ENCODE peak calls at places on chromosome 17, in nine cellular contexts. K is left lung; C is GM12865; Y is HFFc6; W is dorsolateral prefrontal cortex; V is CD4-positive, alpha-beta T cell; H is brain microvascular endothelial cell; E is AG04449; P is cardiac muscle cell. L is an unnamed sample.

GRCh38 chr17:38982858-38983746 is 15.9 kb upstream of the FBXO47 start:
- DNase-seq in P (peak), K (no peak), W (no peak), C (peak), V (no peak), E (no peak), Y (peak), H (peak), L (peak)

GRCh38 chr17:49157784-49158183 is 25.2 kb downstream of the B4GALNT2 start:
- DNase-seq in E (no peak), P (no peak), Y (no peak), K (no peak), W (no peak), C (no peak), H (peak), V (no peak), L (no peak)

GRCh38 chr17:81667754-81668153 is 1.2 kb downstream of the CCDC137 start:
- DNase-seq in C (no peak), H (no peak), W (no peak), E (no peak), K (no peak), P (no peak), Y (no peak), V (no peak), L (no peak)

GRCh38 chr17:52134641-52135040 is 23.9 kb downstream of the CA10 start:
- DNase-seq in P (no peak), W (no peak), C (no peak), K (no peak), Y (no peak), H (no peak), E (no peak), V (no peak), L (no peak)

GRCh38 chr17:79023886-79024771 is at the start of gene C1QTNF1:
- DNase-seq in H (no peak), W (no peak), C (peak), V (peak), P (peak), Y (no peak), E (no peak), K (peak), L (no peak)

GRCh38 chr17:78173025-78173715 is 4.8 kb downstream of the SYNGR2 start:
- DNase-seq in H (no peak), P (peak), K (no peak), W (no peak), Y (no peak), V (no peak), E (no peak), C (peak), L (no peak)

GRCh38 chr17:83085526-83086196 is 6.3 kb downstream of the METRNL start:
- DNase-seq in Y (no peak), W (no peak), P (no peak), V (no peak), H (no peak), E (no peak), C (no peak), K (no peak), L (no peak)

GRCh38 chr17:59361916-59362810 is 30.7 kb downstream of the YPEL2 start:
- DNase-seq in Y (peak), C (peak), W (no peak), E (peak), K (no peak), P (no peak), V (peak), H (peak), L (peak)

GRCh38 chr17:73803867-73804539 is 159.8 kb upstream of the SDK2 start:
- DNase-seq in P (no peak), E (no peak), W (no peak), H (no peak), C (no peak), Y (no peak), K (no peak), V (no peak), L (no peak)

GRCh38 chr17:13419676-13420075 is 182.1 kb downstream of the HS3ST3A1 start:
- DNase-seq in E (no peak), P (no peak), V (no peak), Y (no peak), C (no peak), H (no peak), K (no peak), W (no peak), L (no peak)

GRCh38 chr17:10797848-10798328 is 6.0 kb downstream of the TMEM238L start:
- DNase-seq in Y (no peak), C (no peak), E (no peak), K (no peak), V (no peak), P (no peak), W (no peak), H (no peak), L (no peak)

GRCh38 chr17:44362964-44363612 is 565 bp downstream of the FAM171A2 start:
- DNase-seq in C (no peak), V (no peak), P (peak), W (no peak), Y (no peak), E (no peak), K (no peak), H (no peak), L (no peak)

GRCh38 chr17:68318103-68318991 is 27.1 kb downstream of the ARSG start:
- DNase-seq in H (peak), C (peak), V (no peak), W (no peak), P (no peak), Y (peak), E (no peak), K (no peak), L (no peak)

GRCh38 chr17:67027031-67027628 is 17.2 kb upstream of the CACNG1 start:
- DNase-seq in C (no peak), W (no peak), E (no peak), Y (peak), H (no peak), K (no peak), V (no peak), P (no peak), L (no peak)

GRCh38 chr17:13000561-13000960 is 17.3 kb downstream of the ELAC2 start:
- DNase-seq in P (no peak), W (no peak), V (no peak), K (no peak), E (no peak), Y (no peak), C (no peak), H (no peak), L (no peak)

GRCh38 chr17:80453980-80454556 is 22.3 kb downstream of the NPTX1 start:
- DNase-seq in E (no peak), C (no peak), P (no peak), H (no peak), Y (no peak), W (no peak), K (peak), V (no peak), L (no peak)

GRCh38 chr17:73639926-73640325 is 4.3 kb downstream of the SDK2 start:
- DNase-seq in V (no peak), W (no peak), P (no peak), Y (no peak), C (no peak), K (no peak), H (no peak), E (no peak), L (no peak)

GRCh38 chr17:49696233-49696761 is 11.5 kb downstream of the SLC35B1 start:
- DNase-seq in W (no peak), H (no peak), Y (no peak), V (no peak), K (no peak), C (peak), E (no peak), P (no peak), L (no peak)

GRCh38 chr17:64281962-64282752 is 19.1 kb upstream of the TEX2 start:
- DNase-seq in W (no peak), K (no peak), Y (peak), P (peak), V (peak), H (peak), C (peak), E (no peak), L (peak)

GRCh38 chr17:29291163-29291752 is 2.7 kb downstream of the NUFIP2 start:
- DNase-seq in C (peak), W (no peak), P (peak), V (no peak), K (no peak), E (peak), H (peak), Y (peak), L (peak)

GRCh38 chr17:70022175-70022574 is 52.9 kb upstream of the KCNJ16 start:
- DNase-seq in W (no peak), H (no peak), P (no peak), Y (peak), E (no peak), C (no peak), K (no peak), V (no peak), L (no peak)

GRCh38 chr17:50203086-50203485 is 1.7 kb upstream of the COL1A1 start:
- DNase-seq in C (no peak), K (no peak), E (no peak), P (no peak), Y (peak), V (no peak), W (no peak), H (no peak), L (peak)

GRCh38 chr17:65346166-65346565 is 209.0 kb downstream of the RGS9 start:
- DNase-seq in W (peak), V (no peak), E (no peak), H (peak), K (no peak), P (no peak), C (no peak), Y (no peak), L (no peak)

GRCh38 chr17:50542795-50543774 is 3.9 kb upstream of the SPATA20 start:
- DNase-seq in C (no peak), V (no peak), P (no peak), Y (no peak), E (no peak), H (no peak), W (no peak), K (peak), L (no peak)

GRCh38 chr17:41519501-41520224 is 973 bp upstream of the KRT15 start:
- DNase-seq in E (no peak), V (no peak), W (no peak), K (no peak), P (no peak), C (no peak), H (no peak), Y (no peak), L (no peak)

GRCh38 chr17:37089998-37090397 is 141.2 kb downstream of the AATF start:
- DNase-seq in H (no peak), P (no peak), W (no peak), C (peak), V (no peak), E (no peak), K (no peak), Y (no peak), L (no peak)

GRCh38 chr17:82658796-82659452 is 10.7 kb upstream of the WDR45B start:
- DNase-seq in C (no peak), Y (no peak), V (no peak), E (no peak), K (peak), P (no peak), H (no peak), W (no peak), L (no peak)

GRCh38 chr17:37802061-37802460 is 57.2 kb upstream of the HNF1B start:
- DNase-seq in E (no peak), W (no peak), V (no peak), Y (no peak), H (no peak), P (no peak), K (no peak), C (no peak), L (no peak)

GRCh38 chr17:48593840-48594411 is 347 bp upstream of the HOXB5 start:
- DNase-seq in W (no peak), Y (peak), C (peak), E (peak), H (peak), P (peak), V (peak), K (peak), L (peak)

GRCh38 chr17:72425133-72425795 is 304.4 kb downstream of the SOX9 start:
- DNase-seq in V (no peak), P (no peak), E (no peak), H (no peak), Y (no peak), C (peak), W (no peak), K (no peak), L (no peak)

GRCh38 chr17:59916446-59916845 is 23.5 kb downstream of the RPS6KB1 start:
- DNase-seq in P (no peak), V (no peak), Y (no peak), W (no peak), K (no peak), H (no peak), E (no peak), C (no peak), L (no peak)

GRCh38 chr17:75271955-75272847 is 1.2 kb upstream of the MIF4GD start:
- DNase-seq in Y (peak), H (no peak), P (no peak), E (no peak), C (peak), W (peak), K (no peak), V (no peak), L (no peak)

GRCh38 chr17:1899403-1900000 is 69.7 kb downstream of the RPA1 start:
- DNase-seq in H (no peak), V (no peak), P (no peak), K (no peak), Y (no peak), C (no peak), W (no peak), E (no peak), L (no peak)
- TF ChIP-seq CTCF in H (peak), V (no peak), P (peak), K (no peak), Y (peak), C (no peak), W (no peak), E (no peak), L (no peak)

GRCh38 chr17:18099516-18099915 is 9.0 kb upstream of the MYO15A start:
- DNase-seq in Y (no peak), H (no peak), W (no peak), K (no peak), E (no peak), V (no peak), P (no peak), C (no peak), L (no peak)

GRCh38 chr17:18094409-18094807 is 6.7 kb downstream of the DRG2 start:
- DNase-seq in H (no peak), E (no peak), Y (no peak), C (no peak), K (peak), W (no peak), P (no peak), V (no peak), L (no peak)

GRCh38 chr17:18087610-18088491 is at the start of gene DRG2:
- DNase-seq in P (peak), K (peak), E (peak), V (peak), Y (peak), W (peak), C (peak), H (peak), L (peak)

GRCh38 chr17:18089613-18090012 is 1.9 kb downstream of the DRG2 start:
- DNase-seq in E (no peak), V (no peak), Y (no peak), W (no peak), H (no peak), C (no peak), P (no peak), K (no peak), L (no peak)

GRCh38 chr17:18093616-18094408 is 6.1 kb downstream of the DRG2 start:
- DNase-seq in Y (peak), K (peak), C (no peak), W (peak), E (no peak), P (peak), V (no peak), H (peak), L (no peak)
- TF ChIP-seq CTCF in Y (peak), K (no peak), C (no peak), W (peak), E (peak), P (peak), V (no peak), H (peak), L (peak)

GRCh38 chr17:40402668-40403067 is 15.0 kb downstream of the TOP2A start:
- DNase-seq in C (no peak), V (no peak), Y (no peak), E (no peak), K (no peak), W (no peak), P (no peak), H (no peak), L (no peak)
- TF ChIP-seq CTCF in C (no peak), V (no peak), Y (peak), E (no peak), K (no peak), W (no peak), P (no peak), H (no peak), L (no peak)

DNA sequence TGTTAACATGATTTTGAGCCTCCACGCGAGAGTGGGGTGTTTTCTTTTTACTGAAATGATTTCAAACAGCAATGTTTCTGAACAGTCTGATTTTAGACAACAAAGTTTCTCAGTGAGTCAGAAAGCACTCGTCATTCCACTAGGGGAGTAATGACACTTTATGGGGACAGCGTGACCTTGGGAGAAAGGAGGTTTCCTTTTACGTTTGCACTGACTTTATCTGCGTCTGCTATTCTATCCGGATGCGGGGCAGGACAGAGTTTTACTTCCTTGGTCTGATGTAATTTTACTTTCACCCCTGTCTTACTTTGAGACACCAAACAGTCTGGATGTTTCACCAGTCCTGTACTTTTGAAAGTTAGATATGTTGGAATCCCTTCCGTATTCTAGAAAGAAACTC is 20.7 kb downstream of the SLC47A1 start:
- DNase-seq in H (peak), W (no peak), V (no peak), P (peak), Y (no peak), C (no peak), E (no peak), K (no peak), L (no peak)
- TF ChIP-seq CTCF in H (no peak), W (no peak), V (no peak), P (no peak), Y (no peak), C (no peak), E (no peak), K (no peak), L (no peak)

GRCh38 chr17:61398721-61399130 is 917 bp upstream of the TBX2 start:
- DNase-seq in H (no peak), P (no peak), C (no peak), E (no peak), Y (no peak), V (no peak), W (no peak), K (no peak), L (no peak)

GRCh38 chr17:61399131-61400057 is at the start of gene TBX2:
- DNase-seq in C (no peak), E (peak), W (no peak), Y (peak), V (no peak), H (peak), K (peak), P (peak), L (peak)

GRCh38 chr17:61401280-61402072 is 1.8 kb downstream of the TBX2 start:
- DNase-seq in E (no peak), V (no peak), K (peak), Y (no peak), H (no peak), P (peak), C (no peak), W (no peak), L (no peak)

GRCh38 chr17:61400786-61401279 is 1.2 kb downstream of the TBX2 start:
- DNase-seq in P (peak), C (no peak), K (no peak), E (no peak), V (no peak), Y (no peak), H (no peak), W (no peak), L (no peak)

GRCh38 chr17:61400058-61400785 is 579 bp downstream of the TBX2 start:
- DNase-seq in V (no peak), P (peak), E (no peak), H (no peak), C (no peak), W (no peak), K (no peak), Y (no peak), L (no peak)
- TF ChIP-seq CTCF in V (no peak), P (no peak), E (no peak), H (no peak), C (no peak), W (no peak), K (no peak), Y (no peak), L (no peak)

GRCh38 chr17:76539631-76540271 is at the start of gene PRCD:
- DNase-seq in E (no peak), W (no peak), P (no peak), C (no peak), V (no peak), H (no peak), K (no peak), Y (no peak), L (no peak)

GRCh38 chr17:76541739-76542450 is 2.1 kb downstream of the PRCD start:
- DNase-seq in Y (no peak), E (no peak), K (peak), V (no peak), C (no peak), P (no peak), H (no peak), W (no peak), L (no peak)

GRCh38 chr17:76542566-76542971 is 2.7 kb downstream of the PRCD start:
- DNase-seq in H (no peak), K (peak), V (no peak), P (no peak), W (no peak), Y (no peak), E (no peak), C (no peak), L (no peak)

GRCh38 chr17:76538941-76539340 is 903 bp upstream of the PRCD start:
- DNase-seq in E (no peak), Y (no peak), P (no peak), K (no peak), H (no peak), V (no peak), C (no peak), W (no peak), L (no peak)

GRCh38 chr17:76540381-76541300 is 797 bp downstream of the PRCD start:
- DNase-seq in H (peak), C (peak), K (peak), W (peak), P (peak), Y (peak), E (no peak), V (no peak), L (peak)
- TF ChIP-seq CTCF in H (peak), C (no peak), K (peak), W (peak), P (peak), Y (peak), E (peak), V (no peak), L (peak)

GRCh38 chr17:17171186-17171585 is 34.9 kb downstream of the PLD6 start:
- DNase-seq in E (no peak), C (no peak), P (no peak), H (no peak), K (peak), W (no peak), V (no peak), Y (no peak), L (no peak)

GRCh38 chr17:17170346-17170976 is 35.7 kb downstream of the PLD6 start:
- DNase-seq in C (no peak), K (peak), P (peak), Y (no peak), V (no peak), W (no peak), H (no peak), E (peak), L (peak)

GRCh38 chr17:17172990-17173389 is 33.1 kb downstream of the PLD6 start:
- DNase-seq in K (no peak), P (no peak), V (no peak), H (no peak), E (no peak), Y (no peak), C (no peak), W (no peak), L (no peak)

GRCh38 chr17:17173921-17174320 is 32.2 kb downstream of the PLD6 start:
- DNase-seq in P (no peak), Y (no peak), E (no peak), K (peak), C (no peak), W (no peak), V (no peak), H (no peak), L (no peak)

GRCh38 chr17:17171991-17172939 is 33.9 kb downstream of the PLD6 start:
- DNase-seq in Y (no peak), C (no peak), P (no peak), E (no peak), W (no peak), H (no peak), K (peak), V (no peak), L (no peak)
- TF ChIP-seq CTCF in Y (no peak), C (no peak), P (no peak), E (no peak), W (peak), H (no peak), K (no peak), V (no peak), L (no peak)

GRCh38 chr17:43085489-43085888 is 39.7 kb downstream of the BRCA1 start:
- DNase-seq in W (no peak), H (no peak), V (no peak), E (no peak), P (peak), K (no peak), Y (peak), C (no peak), L (no peak)
- TF ChIP-seq CTCF in W (no peak), H (peak), V (no peak), E (no peak), P (no peak), K (no peak), Y (peak), C (no peak), L (no peak)